ENCODE peak calls at places on chromosomes 7 and 10, in four cellular contexts. X, D, M and J are unnamed samples.

GRCh38 chr10:119608316-119609155 is 11.8 kb upstream of the TIAL1 start:
- DNase-seq in M (peak), D (peak), X (peak), J (peak)

GRCh38 chr7:29255839-29256782 is 61.5 kb downstream of the CHN2 start:
- DNase-seq in X (no peak), M (no peak), D (no peak), J (peak)

GRCh38 chr7:121752706-121753105 is 120.3 kb upstream of the PTPRZ1 start:
- DNase-seq in X (no peak), M (no peak), D (no peak), J (peak)

GRCh38 chr10:50560370-50560769 is 63.4 kb downstream of the SGMS1 start:
- DNase-seq in M (no peak), D (no peak), X (no peak), J (no peak)

GRCh38 chr10:128051548-128051947 is 74.7 kb downstream of the MKI67 start:
- DNase-seq in M (no peak), X (no peak), D (no peak), J (no peak)

GRCh38 chr7:30463400-30464145 is 15.0 kb downstream of the NOD1 start:
- DNase-seq in D (no peak), M (no peak), X (no peak), J (no peak)

GRCh38 chr10:129476431-129476830 is 9.4 kb downstream of the MGMT start:
- DNase-seq in M (no peak), D (no peak), X (no peak), J (no peak)

GRCh38 chr7:112752576-112752975 is 37.6 kb downstream of the TMEM168 start:
- DNase-seq in X (no peak), M (no peak), D (no peak), J (no peak)

GRCh38 chr7:26457702-26458327 is 166.2 kb downstream of the SNX10 start:
- DNase-seq in D (no peak), M (no peak), X (no peak), J (peak)

GRCh38 chr7:44292876-44293560 is 32.4 kb downstream of the CAMK2B start:
- DNase-seq in D (peak), M (no peak), X (peak), J (no peak)

GRCh38 chr7:34844936-34845665 is 187.1 kb downstream of the NPSR1 start:
- DNase-seq in D (no peak), M (no peak), X (no peak), J (no peak)

GRCh38 chr10:30455816-30456215 is 21.8 kb downstream of the MAP3K8 start:
- DNase-seq in X (peak), M (no peak), D (no peak), J (no peak)

GRCh38 chr10:43689618-43689954 is 40.9 kb upstream of the ZNF32 start:
- DNase-seq in X (peak), D (peak), M (no peak), J (no peak)

GRCh38 chr7:53996856-53997255 is 545.3 kb upstream of the VSTM2A start:
- DNase-seq in X (no peak), D (no peak), M (no peak), J (no peak)

GRCh38 chr10:29730461-29730860 is 95.7 kb upstream of the SVIL start:
- DNase-seq in D (no peak), M (no peak), X (no peak), J (no peak)

GRCh38 chr10:60521974-60522405 is 132.3 kb upstream of the ANK3 start:
- DNase-seq in D (no peak), M (no peak), X (no peak), J (no peak)

GRCh38 chr7:16098585-16099179 is 322.7 kb downstream of the CRPPA start:
- DNase-seq in D (no peak), X (no peak), M (no peak), J (peak)

GRCh38 chr7:122902751-122903495 is 16.7 kb upstream of the CADPS2 start:
- DNase-seq in X (no peak), D (no peak), M (no peak), J (no peak)

GRCh38 chr7:17781491-17782215 is 158.6 kb downstream of the SNX13 start:
- DNase-seq in X (no peak), D (no peak), M (peak), J (peak)

GRCh38 chr10:114323023-114323422 is 81.3 kb downstream of the AFAP1L2 start:
- DNase-seq in D (no peak), M (no peak), X (no peak), J (peak)